ENCODE peak calls at places on chromosome 21, in four cellular contexts. X, V, I and A are unnamed samples.

GRCh38 chr21:21860888-21861287 is 862.7 kb downstream of the NCAM2 start:
- DNase-seq in X (no peak), V (no peak), I (no peak), A (no peak)

GRCh38 chr21:45994738-45995685 is 13.4 kb downstream of the COL6A1 start:
- DNase-seq in X (no peak), V (no peak), I (no peak), A (no peak)

GRCh38 chr21:26834181-26834945 is 10.8 kb downstream of the ADAMTS1 start:
- DNase-seq in X (no peak), V (no peak), I (no peak), A (no peak)

GRCh38 chr21:29215709-29216108 is 83.0 kb upstream of the BACH1 start:
- DNase-seq in X (no peak), V (no peak), I (no peak), A (no peak)

GRCh38 chr21:45914321-45914845 is 67.2 kb upstream of the COL6A1 start:
- DNase-seq in X (no peak), V (no peak), I (no peak), A (no peak)

GRCh38 chr21:43961382-43961909 is 50.7 kb upstream of the TRAPPC10 start:
- DNase-seq in X (no peak), V (no peak), I (no peak), A (no peak)

GRCh38 chr21:45264919-45265515 is 22.7 kb downstream of the POFUT2 start:
- DNase-seq in X (no peak), V (no peak), I (no peak), A (no peak)

GRCh38 chr21:36027352-36027751 is 33.0 kb downstream of the SETD4 start:
- DNase-seq in X (no peak), V (peak), I (no peak), A (no peak)

GRCh38 chr21:26490771-26491170 is 82.3 kb downstream of the CYYR1 start:
- DNase-seq in X (no peak), V (no peak), I (no peak), A (no peak)

GRCh38 chr21:25717491-25718139 is 17.1 kb downstream of the ATP5PF start:
- DNase-seq in X (no peak), V (peak), I (no peak), A (no peak)

GRCh38 chr21:36716836-36717235 is 17.9 kb downstream of the SIM2 start:
- DNase-seq in X (no peak), V (no peak), I (no peak), A (no peak)

GRCh38 chr21:45364464-45365185 is 40.3 kb upstream of the COL18A1 start:
- DNase-seq in X (no peak), V (no peak), I (no peak), A (no peak)

GRCh38 chr21:36159356-36159921 is 2.8 kb downstream of the DOP1B start:
- DNase-seq in X (no peak), V (no peak), I (peak), A (no peak)

GRCh38 chr21:45612096-45613019 is 31.2 kb upstream of the PCBP3 start:
- DNase-seq in X (no peak), V (no peak), I (no peak), A (no peak)

GRCh38 chr21:45537111-45537745 is 5.0 kb downstream of the SLC19A1 start:
- DNase-seq in X (no peak), V (no peak), I (no peak), A (no peak)

GRCh38 chr21:34845521-34846213 is 176.9 kb downstream of the CLIC6 start:
- DNase-seq in X (peak), V (no peak), I (no peak), A (peak)

GRCh38 chr21:23612210-23612609 is 1995.1 kb downstream of the MRPL39 start:
- DNase-seq in X (no peak), V (no peak), I (no peak), A (no peak)

GRCh38 chr21:29326914-29327554 is 28.3 kb downstream of the BACH1 start:
- DNase-seq in X (no peak), V (no peak), I (no peak), A (no peak)

GRCh38 chr21:26715878-26716506 is 129.2 kb downstream of the ADAMTS1 start:
- DNase-seq in X (no peak), V (peak), I (peak), A (peak)

GRCh38 chr21:38955495-38955894 is 149.8 kb downstream of the ETS2 start:
- DNase-seq in X (no peak), V (no peak), I (no peak), A (no peak)

GRCh38 chr21:39097335-39097861 is 85.9 kb downstream of the PSMG1 start:
- DNase-seq in X (no peak), V (no peak), I (no peak), A (no peak)

GRCh38 chr21:36704958-36705678 is 6.2 kb downstream of the SIM2 start:
- DNase-seq in X (no peak), V (no peak), I (no peak), A (no peak)

GRCh38 chr21:37628362-37628761 is 261.8 kb downstream of the DYRK1A start:
- DNase-seq in X (no peak), V (no peak), I (no peak), A (no peak)

GRCh38 chr21:37225440-37225839 is 41.7 kb downstream of the VPS26C start:
- DNase-seq in X (no peak), V (no peak), I (no peak), A (no peak)

GRCh38 chr21:45948576-45949141 is 32.9 kb upstream of the COL6A1 start:
- DNase-seq in X (no peak), V (peak), I (no peak), A (no peak)

GRCh38 chr21:37849703-37850102 is 66.6 kb downstream of the KCNJ6 start:
- DNase-seq in X (no peak), V (no peak), I (no peak), A (no peak)

GRCh38 chr21:45119812-45120211 is 45.4 kb downstream of the ADARB1 start:
- DNase-seq in X (no peak), V (no peak), I (no peak), A (no peak)

GRCh38 chr21:39451332-39452206 is at the start of gene SH3BGR:
- DNase-seq in X (no peak), V (peak), I (no peak), A (no peak)

GRCh38 chr21:29182674-29183073 is 52.2 kb downstream of the MAP3K7CL start:
- DNase-seq in X (no peak), V (no peak), I (no peak), A (no peak)

GRCh38 chr21:45129231-45129923 is 55.0 kb downstream of the ADARB1 start:
- DNase-seq in X (no peak), V (no peak), I (no peak), A (no peak)

GRCh38 chr21:38972078-38972477 is 166.3 kb downstream of the ETS2 start:
- DNase-seq in X (no peak), V (no peak), I (no peak), A (no peak)

DNA sequence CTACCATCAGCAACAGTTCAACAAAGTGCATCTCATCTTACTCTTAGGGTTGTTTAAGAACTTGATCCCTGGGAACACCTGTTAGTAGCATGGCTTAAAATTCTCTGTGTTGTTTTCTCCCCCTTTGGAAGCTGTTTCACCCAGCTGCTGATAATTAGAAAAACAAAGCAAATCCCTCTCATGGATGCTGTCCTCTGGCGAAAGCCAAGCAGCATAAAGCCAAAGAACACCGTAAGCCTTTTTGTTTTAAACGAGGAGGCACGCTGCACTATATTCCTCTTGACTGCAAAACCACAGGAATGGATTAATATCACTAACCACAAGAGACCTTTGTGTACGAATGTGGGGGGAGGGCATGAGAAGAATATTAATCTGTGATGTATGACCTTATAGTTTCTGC is 923.2 kb downstream of the LTN1 start:
- DNase-seq in X (no peak), V (no peak), I (no peak), A (no peak)
- TF ChIP-seq SPI1 in X (no peak), V (no peak), I (no peak), A (no peak)

DNA sequence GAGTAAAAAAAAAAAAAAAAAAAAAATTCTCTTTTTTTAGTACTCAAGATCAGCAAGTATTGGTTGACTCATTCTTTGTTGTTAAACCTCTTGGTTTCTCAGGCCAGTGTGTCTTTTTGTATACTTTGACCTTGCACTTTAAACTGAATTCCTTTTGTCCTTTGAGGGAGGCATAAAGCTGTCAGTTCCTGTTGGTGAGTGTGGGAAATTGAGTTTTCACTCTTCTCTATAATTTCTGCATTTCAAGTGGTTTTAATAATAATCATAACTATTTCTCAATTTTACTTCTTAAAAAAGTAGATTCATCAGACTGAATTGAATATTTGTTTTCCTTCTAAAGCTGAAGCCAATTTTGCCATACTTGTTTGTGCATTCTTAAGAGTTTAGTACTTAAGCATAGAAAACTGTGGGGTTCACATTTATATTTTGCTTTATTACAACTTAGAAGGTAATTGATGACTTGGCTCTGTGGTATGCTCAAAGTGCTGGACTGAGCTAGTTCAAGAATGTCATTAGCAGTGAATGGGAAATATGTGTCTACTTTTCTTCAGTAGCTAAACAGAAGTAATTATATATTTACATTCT is 43.4 kb downstream of the ITSN1 start:
- DNase-seq in X (no peak), V (no peak), I (no peak), A (no peak)
- TF ChIP-seq SPI1 in X (no peak), V (no peak), I (no peak), A (no peak)

GRCh38 chr21:42097860-42098259 is 26.7 kb downstream of the UMODL1 start:
- DNase-seq in X (no peak), V (peak), I (no peak), A (no peak)

GRCh38 chr21:42097274-42097673 is 26.2 kb downstream of the UMODL1 start:
- DNase-seq in X (no peak), V (no peak), I (no peak), A (no peak)

GRCh38 chr21:42094811-42095210 is 23.7 kb downstream of the UMODL1 start:
- DNase-seq in X (no peak), V (peak), I (no peak), A (no peak)

GRCh38 chr21:42095581-42095980 is 24.5 kb downstream of the UMODL1 start:
- DNase-seq in X (no peak), V (no peak), I (no peak), A (no peak)

GRCh38 chr21:42096593-42096992 is 25.5 kb downstream of the UMODL1 start:
- DNase-seq in X (no peak), V (no peak), I (no peak), A (no peak)
- TF ChIP-seq SPI1 in X (no peak), V (no peak), I (no peak), A (no peak)

GRCh38 chr21:15121655-15122120 is 56.9 kb upstream of the NRIP1 start:
- DNase-seq in X (no peak), V (no peak), I (no peak), A (no peak)
- TF ChIP-seq SPI1 in X (no peak), V (no peak), I (no peak), A (no peak)

GRCh38 chr21:31161157-31161556 is 122.9 kb upstream of the KRTAP19-8 start:
- DNase-seq in X (no peak), V (no peak), I (no peak), A (no peak)
- TF ChIP-seq SPI1 in X (no peak), V (no peak), I (no peak), A (no peak)

DNA sequence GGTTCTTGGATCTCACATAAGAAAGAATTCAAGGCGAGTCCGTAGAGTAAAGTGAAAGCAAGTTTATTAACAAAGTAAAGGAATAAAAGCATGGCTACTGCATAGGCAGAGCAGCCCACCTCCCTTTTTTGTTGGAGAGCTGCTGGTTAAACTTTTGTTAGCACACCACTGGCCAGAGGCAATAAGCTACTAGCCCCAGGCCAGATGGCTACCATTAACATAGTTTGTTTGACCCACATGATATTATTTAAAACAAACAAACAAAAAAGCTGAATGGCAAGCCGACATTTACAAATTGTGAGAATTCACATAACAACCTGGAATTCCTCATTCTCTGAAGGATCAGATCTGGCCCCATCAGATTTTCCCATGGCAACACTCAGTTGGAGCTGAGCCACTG is 19.1 kb upstream of the PAXBP1 start:
- DNase-seq in X (no peak), V (no peak), I (no peak), A (no peak)
- TF ChIP-seq SPI1 in X (no peak), V (no peak), I (no peak), A (no peak)

GRCh38 chr21:20388400-20388799 is 609.8 kb upstream of the NCAM2 start:
- DNase-seq in X (no peak), V (peak), I (no peak), A (no peak)
- TF ChIP-seq SPI1 in X (no peak), V (no peak), I (no peak), A (no peak)